ENCODE peak calls at places on chromosomes 1 and 21, in seven cellular contexts. F, Y, V, U, Z, G and Q are unnamed samples.

GRCh38 chr1:6645022-6645421 is 20.4 kb downstream of the THAP3 start:
- DNase-seq in F (no peak), Y (no peak), V (no peak), U (no peak), Z (no peak), G (no peak), Q (no peak)

GRCh38 chr1:7265771-7266371 is 480.6 kb downstream of the CAMTA1 start:
- DNase-seq in F (peak), Y (no peak), V (no peak), U (no peak), Z (peak), G (no peak), Q (peak)

GRCh38 chr1:11058595-11059165 is 1.1 kb downstream of the SRM start:
- DNase-seq in F (peak), Y (no peak), V (no peak), U (no peak), Z (no peak), G (no peak), Q (no peak)

GRCh38 chr1:93061895-93062792 is 16.9 kb upstream of the MTF2 start:
- DNase-seq in F (peak), Y (peak), V (no peak), U (no peak), Z (peak), G (peak), Q (peak)

GRCh38 chr1:116832268-116832931 is 77.3 kb upstream of the PTGFRN start:
- DNase-seq in F (no peak), Y (peak), V (no peak), U (no peak), Z (no peak), G (peak), Q (no peak)

GRCh38 chr1:200306954-200307754 is 102.7 kb downstream of the ZNF281 start:
- DNase-seq in F (peak), Y (peak), V (no peak), U (no peak), Z (no peak), G (peak), Q (peak)

GRCh38 chr1:245645406-245645805 is 490.6 kb downstream of the KIF26B start:
- DNase-seq in F (peak), Y (no peak), V (no peak), U (no peak), Z (no peak), G (no peak), Q (no peak)

GRCh38 chr1:9293512-9294439 is 1.1 kb downstream of the SPSB1 start:
- DNase-seq in F (peak), Y (no peak), V (peak), U (no peak), Z (peak), G (no peak), Q (peak)

GRCh38 chr1:155125946-155126493 is 1.7 kb upstream of the EFNA1 start:
- DNase-seq in F (no peak), Y (peak), V (no peak), U (no peak), Z (no peak), G (peak), Q (peak)

GRCh38 chr1:37795340-37796110 is 1.9 kb downstream of the MANEAL start:
- DNase-seq in F (no peak), Y (no peak), V (peak), U (no peak), Z (peak), G (peak), Q (peak)

GRCh38 chr21:32338209-32338921 is 39.7 kb downstream of the MRAP start:
- DNase-seq in F (no peak), Y (no peak), V (no peak), U (no peak), Z (no peak), G (no peak), Q (no peak)

GRCh38 chr1:2311184-2312032 is 79.9 kb downstream of the MORN1 start:
- DNase-seq in F (no peak), Y (no peak), V (peak), U (peak), Z (peak), G (peak), Q (peak)

GRCh38 chr1:17976843-17977242 is 130.8 kb upstream of the IGSF21 start:
- DNase-seq in F (no peak), Y (no peak), V (no peak), U (no peak), Z (no peak), G (no peak), Q (peak)

GRCh38 chr1:229980009-229980408 is 87.0 kb upstream of the GALNT2 start:
- DNase-seq in F (no peak), Y (no peak), V (no peak), U (no peak), Z (peak), G (no peak), Q (no peak)

GRCh38 chr1:66312316-66312715 is 221.6 kb upstream of the SGIP1 start:
- DNase-seq in F (no peak), Y (no peak), V (no peak), U (no peak), Z (no peak), G (no peak), Q (no peak)

GRCh38 chr1:17207540-17207939 is 2.6 kb downstream of the PADI1 start:
- DNase-seq in F (no peak), Y (peak), V (no peak), U (no peak), Z (no peak), G (no peak), Q (no peak)

GRCh38 chr1:113101588-113101987 is 28.6 kb downstream of the LRIG2 start:
- DNase-seq in F (no peak), Y (no peak), V (no peak), U (no peak), Z (peak), G (no peak), Q (peak)

GRCh38 chr1:119285482-119285881 is 83.1 kb upstream of the HAO2 start:
- DNase-seq in F (no peak), Y (no peak), V (no peak), U (no peak), Z (peak), G (no peak), Q (peak)

GRCh38 chr1:27575861-27576331 is 28.0 kb downstream of the AHDC1 start:
- DNase-seq in F (no peak), Y (no peak), V (no peak), U (no peak), Z (no peak), G (peak), Q (peak)

GRCh38 chr1:44485229-44485932 is 80.3 kb downstream of the RNF220 start:
- DNase-seq in F (no peak), Y (no peak), V (no peak), U (no peak), Z (peak), G (no peak), Q (peak)

GRCh38 chr21:27190601-27191000 is 223.7 kb upstream of the ADAMTS5 start:
- DNase-seq in F (no peak), Y (no peak), V (no peak), U (no peak), Z (peak), G (peak), Q (peak)

GRCh38 chr1:201791775-201792166 is 37.2 kb upstream of the IPO9 start:
- DNase-seq in F (no peak), Y (no peak), V (no peak), U (no peak), Z (peak), G (no peak), Q (peak)

GRCh38 chr1:8121261-8122159 is 95.4 kb upstream of the ERRFI1 start:
- DNase-seq in F (no peak), Y (peak), V (no peak), U (no peak), Z (peak), G (peak), Q (peak)

GRCh38 chr1:2837823-2838222 is 36.3 kb upstream of the TTC34 start:
- DNase-seq in F (no peak), Y (no peak), V (no peak), U (no peak), Z (no peak), G (no peak), Q (no peak)

GRCh38 chr1:67285780-67286488 is 21.7 kb upstream of the IL12RB2 start:
- DNase-seq in F (no peak), Y (no peak), V (no peak), U (no peak), Z (peak), G (no peak), Q (no peak)

GRCh38 chr1:207844374-207844773 is 66.6 kb downstream of the CD34 start:
- DNase-seq in F (no peak), Y (no peak), V (no peak), U (no peak), Z (no peak), G (no peak), Q (peak)

GRCh38 chr1:2555634-2556276 is 416 bp upstream of the TNFRSF14 start:
- DNase-seq in F (no peak), Y (peak), V (peak), U (peak), Z (no peak), G (no peak), Q (no peak)

GRCh38 chr1:161180643-161181042 is 3.3 kb upstream of the B4GALT3 start:
- DNase-seq in F (no peak), Y (no peak), V (no peak), U (no peak), Z (no peak), G (peak), Q (no peak)

GRCh38 chr1:228647523-228648444 is 87.5 kb upstream of the RHOU start:
- DNase-seq in F (peak), Y (no peak), V (no peak), U (no peak), Z (peak), G (peak), Q (peak)

GRCh38 chr1:167820684-167821355 is 93.1 kb downstream of the ADCY10 start:
- DNase-seq in F (no peak), Y (no peak), V (no peak), U (no peak), Z (peak), G (no peak), Q (no peak)

GRCh38 chr1:208183977-208184901 is 59.9 kb downstream of the PLXNA2 start:
- DNase-seq in F (no peak), Y (no peak), V (no peak), U (no peak), Z (peak), G (no peak), Q (peak)

GRCh38 chr1:199336745-199337640 is 690.5 kb upstream of the NR5A2 start:
- DNase-seq in F (no peak), Y (no peak), V (no peak), U (no peak), Z (no peak), G (peak), Q (no peak)

GRCh38 chr1:65725064-65725463 is 67.6 kb upstream of the PDE4B start:
- DNase-seq in F (no peak), Y (no peak), V (no peak), U (no peak), Z (no peak), G (no peak), Q (no peak)

GRCh38 chr21:46323227-46323709 is 402 bp downstream of the C21orf58 start:
- DNase-seq in F (no peak), Y (peak), V (no peak), U (no peak), Z (no peak), G (no peak), Q (peak)

GRCh38 chr1:227961651-227962050 is 13.9 kb upstream of the WNT9A start:
- DNase-seq in F (no peak), Y (no peak), V (no peak), U (no peak), Z (no peak), G (no peak), Q (no peak)

GRCh38 chr1:167627865-167628641 is 2.0 kb upstream of the RCSD1 start:
- DNase-seq in F (no peak), Y (no peak), V (peak), U (peak), Z (no peak), G (no peak), Q (no peak)

GRCh38 chr1:109879881-109880525 is 30.6 kb upstream of the CSF1 start:
- DNase-seq in F (no peak), Y (no peak), V (no peak), U (no peak), Z (no peak), G (no peak), Q (no peak)

GRCh38 chr1:152397474-152397873 is 16.6 kb downstream of the CRNN start:
- DNase-seq in F (no peak), Y (no peak), V (no peak), U (no peak), Z (no peak), G (no peak), Q (no peak)

GRCh38 chr1:203172184-203173115 is 3.2 kb downstream of the MYBPH start:
- DNase-seq in F (peak), Y (peak), V (peak), U (peak), Z (no peak), G (peak), Q (peak)